ENCODE peak calls at places on chromosomes 16 and 17, in nine cellular contexts. U is mesothelial cell of epicardium; S is astrocyte of the spinal cord; J is IMR-90; C is thoracic aorta; L is CD8-positive, alpha-beta T cell; R is fibroblast of villous mesenchyme; I is coronary artery; Y is choroid plexus epithelial cell. X is an unnamed sample.

GRCh38 chr17:64147110-64148016 is 17.4 kb upstream of the ERN1 start:
- DNase-seq in Y (peak; percentile 11), J (no peak), U (no peak), R (peak; percentile 66), S (peak; percentile 6), I (no peak), L (no peak), C (no peak), X (no peak)

GRCh38 chr16:29107299-29107698 is 122.4 kb downstream of the LAT start:
- DNase-seq in I (no peak), J (no peak), Y (no peak), L (no peak), R (no peak), C (no peak), U (no peak), S (no peak), X (no peak)

GRCh38 chr17:19703106-19703775 is 13.1 kb downstream of the SLC47A2 start:
- DNase-seq in R (no peak), S (no peak), Y (no peak), C (no peak), L (no peak), J (no peak), I (no peak), U (no peak), X (no peak)

GRCh38 chr17:35241520-35241919 is 1.4 kb upstream of the SLFN5 start:
- DNase-seq in S (no peak), J (no peak), U (no peak), Y (no peak), I (no peak), C (no peak), R (no peak), L (peak; percentile 18), X (no peak)

GRCh38 chr17:67443931-67444597 is 67.0 kb downstream of the PITPNC1 start:
- DNase-seq in L (no peak), J (peak; percentile 43), I (no peak), Y (peak; percentile 19), U (no peak), C (no peak), R (peak; percentile 76), S (peak; percentile 61), X (no peak)

GRCh38 chr16:55508941-55509920 is at the start of gene LPCAT2:
- DNase-seq in U (peak; percentile 92), C (no peak), Y (peak; percentile 87), I (no peak), L (no peak), J (peak; percentile 84), S (peak; percentile 88), R (peak; percentile 87), X (peak; percentile 34)

GRCh38 chr16:19804538-19805323 is 79.9 kb downstream of the GPRC5B start:
- DNase-seq in U (no peak), R (no peak), L (peak; percentile 7), S (no peak), J (no peak), C (no peak), I (no peak), Y (no peak), X (no peak)

GRCh38 chr16:86087561-86088230 is 188.7 kb downstream of the IRF8 start:
- DNase-seq in Y (no peak), C (no peak), J (no peak), S (no peak), I (no peak), U (no peak), L (no peak), R (no peak), X (no peak)

GRCh38 chr17:75252039-75252816 is 9.2 kb downstream of the GGA3 start:
- DNase-seq in I (no peak), U (no peak), R (no peak), S (no peak), C (no peak), Y (no peak), J (no peak), L (no peak), X (no peak)

GRCh38 chr16:15502041-15502725 is 67.8 kb downstream of the BMERB1 start:
- DNase-seq in I (no peak), L (no peak), U (no peak), J (peak; percentile 96), C (no peak), S (peak; percentile 97), R (peak; percentile 81), Y (peak; percentile 98), X (no peak)

GRCh38 chr17:70905796-70906195 is 736.5 kb downstream of the KCNJ2 start:
- DNase-seq in J (peak; percentile 100), C (peak; percentile 2), Y (peak; percentile 100), R (peak; percentile 94), L (no peak), S (peak; percentile 99), U (no peak), I (no peak), X (no peak)

GRCh38 chr17:17672453-17673368 is 8.5 kb upstream of the RAI1 start:
- DNase-seq in S (no peak), Y (no peak), I (no peak), U (no peak), L (no peak), J (no peak), C (no peak), R (no peak), X (no peak)

GRCh38 chr16:85428168-85428898 is 184.8 kb upstream of the GSE1 start:
- DNase-seq in J (no peak), C (no peak), U (peak; percentile 36), I (no peak), R (peak; percentile 23), S (no peak), Y (peak; percentile 38), L (peak; percentile 29), X (no peak)

GRCh38 chr16:86982912-86983311 is 334.3 kb downstream of the C16orf95 start:
- DNase-seq in L (no peak), R (no peak), Y (no peak), I (no peak), C (no peak), J (no peak), U (no peak), S (no peak), X (no peak)

DNA sequence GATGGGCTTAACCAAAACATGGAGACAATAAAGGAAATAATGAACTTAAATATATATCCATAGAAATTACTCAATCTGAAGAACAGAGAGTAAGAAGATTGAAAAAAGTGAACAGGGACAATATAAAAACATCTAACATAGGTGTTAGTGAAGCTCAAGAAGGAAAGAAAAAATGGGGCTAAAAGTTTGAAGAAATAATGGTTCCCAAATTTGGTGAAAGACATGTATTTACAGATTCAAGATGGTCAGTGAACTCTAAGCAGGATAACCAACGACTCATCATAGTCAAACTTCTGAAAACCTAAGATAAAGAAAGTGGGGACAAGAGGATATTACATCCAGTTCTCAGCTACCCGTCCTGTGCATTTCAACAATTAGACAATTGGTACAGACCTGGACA is 22.6 kb downstream of the SDK2 start:
- DNase-seq in C (no peak), I (no peak), S (no peak), U (no peak), R (no peak), J (no peak), L (no peak), Y (no peak), X (no peak)
- TF ChIP-seq CTCF in C (no peak), I (no peak), S (no peak), U (no peak), R (no peak), J (no peak), L (no peak), Y (no peak), X (no peak)

DNA sequence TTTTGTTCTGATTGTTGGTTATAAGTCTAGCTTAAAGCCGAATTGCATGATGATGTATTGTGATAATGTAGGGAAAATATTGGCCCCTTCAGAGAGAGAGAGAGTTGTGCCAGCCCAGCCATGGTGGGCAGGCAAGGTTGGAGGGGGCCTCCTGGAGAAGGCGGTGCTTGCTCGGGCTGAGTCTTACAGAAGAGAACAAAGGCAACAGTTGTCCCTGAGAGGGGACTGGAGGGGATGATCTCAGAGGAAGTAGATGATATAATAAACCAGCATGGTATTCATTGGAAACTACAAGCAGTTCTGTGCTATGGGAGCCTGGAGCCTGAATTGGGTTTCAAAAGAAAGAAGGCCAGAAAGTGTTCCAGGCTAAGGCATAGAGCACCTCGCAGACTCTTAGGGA is 173.8 kb downstream of the RPTOR start:
- DNase-seq in S (no peak), C (no peak), R (no peak), L (no peak), I (no peak), Y (no peak), U (no peak), J (no peak), X (no peak)
- TF ChIP-seq CTCF in S (no peak), C (no peak), R (no peak), L (no peak), I (no peak), Y (no peak), U (no peak), J (no peak), X (no peak)

GRCh38 chr16:62909597-62909996 is 873.4 kb upstream of the CDH8 start:
- DNase-seq in R (no peak), C (no peak), U (no peak), I (no peak), S (no peak), L (no peak), J (no peak), Y (no peak), X (no peak)

GRCh38 chr16:62913333-62913732 is 877.1 kb upstream of the CDH8 start:
- DNase-seq in S (no peak), I (no peak), Y (no peak), J (no peak), U (no peak), L (no peak), C (no peak), R (no peak), X (no peak)

DNA sequence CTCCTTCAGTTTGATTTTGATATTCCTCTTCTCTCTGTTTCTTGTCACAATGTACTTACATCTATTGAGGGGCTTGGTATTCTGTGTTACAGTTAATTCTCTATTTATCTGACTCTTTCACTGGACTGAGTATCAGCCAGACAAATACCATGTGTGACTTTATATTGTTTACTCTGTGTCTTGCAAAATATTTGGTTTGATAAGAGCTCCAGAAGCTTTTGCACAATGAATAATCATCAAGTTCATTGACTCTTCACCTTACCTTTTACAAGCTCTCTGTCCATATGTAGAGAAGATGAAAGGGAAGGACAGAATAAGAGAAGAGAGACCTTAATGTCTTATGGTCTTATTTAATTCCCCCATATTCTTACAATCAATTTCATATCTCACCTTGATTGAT is 877.7 kb upstream of the CDH8 start:
- DNase-seq in L (no peak), S (no peak), U (no peak), I (no peak), C (no peak), J (no peak), Y (no peak), R (no peak), X (no peak)
- TF ChIP-seq CTCF in L (no peak), S (no peak), U (no peak), I (no peak), C (no peak), J (no peak), Y (no peak), R (no peak), X (no peak)

DNA sequence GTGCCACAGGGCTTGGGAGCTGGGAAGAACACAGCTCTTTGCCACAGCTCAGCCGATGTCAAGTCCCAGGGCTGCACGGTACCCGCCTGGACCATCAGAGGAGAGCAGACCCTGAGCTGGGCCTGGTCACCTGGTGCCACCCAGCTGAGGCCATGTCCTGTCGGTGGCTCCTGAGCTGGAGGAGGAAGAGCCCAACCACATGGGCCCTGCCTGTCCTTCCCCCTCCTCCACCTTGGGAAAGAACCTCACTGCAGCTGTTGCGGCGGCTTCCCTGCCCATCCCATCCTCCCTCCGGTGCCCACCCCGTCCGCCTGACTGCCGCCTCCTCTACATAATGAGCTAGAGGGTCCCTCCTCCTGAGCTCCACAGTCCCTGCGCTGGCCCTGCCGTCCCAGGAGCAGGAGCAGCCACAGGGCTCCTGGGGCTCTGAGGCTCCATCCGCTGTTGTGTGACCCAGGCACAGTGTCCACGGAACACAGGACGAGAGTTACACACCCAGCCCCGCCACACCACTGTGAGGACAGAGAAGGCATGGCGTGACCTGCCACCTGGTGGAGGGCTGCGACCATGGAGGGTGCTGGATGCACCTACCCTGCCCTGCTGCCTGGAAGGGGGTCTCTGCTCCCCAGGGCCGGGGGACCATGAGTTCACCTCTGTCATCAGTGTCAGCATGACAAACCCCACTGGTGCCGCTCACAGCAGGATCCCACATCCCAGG is 21.4 kb upstream of the CHMP6 start:
- DNase-seq in R (peak; percentile 17), U (no peak), Y (peak; percentile 28), L (no peak), C (no peak), S (no peak), I (no peak), J (no peak), X (peak; percentile 66)
- TF ChIP-seq CTCF in R (peak; percentile 48), U (no peak), Y (peak; percentile 62), L (peak; percentile 26), C (peak; percentile 60), S (peak; percentile 57), I (peak; percentile 25), J (peak; percentile 30), X (peak; percentile 57)